ENCODE peak calls at places on chromosomes 4 and X, in ten cellular contexts. One of them, this sample, is unnamed.

GRCh38 chrX:124507276-124507675 is 160.9 kb downstream of the SH2D1A start:
- DNase-seq in cardiac muscle cell: no peak
- DNase-seq in pancreas: no peak
- DNase-seq in thoracic aorta: no peak
- DNase-seq in suprapubic skin: no peak
- DNase-seq in CD4-positive, CD25-positive, alpha-beta regulatory T cell: no peak
- DNase-seq in body of pancreas: no peak
- DNase-seq in naive thymus-derived CD4-positive, alpha-beta T cell: no peak
- DNase-seq in endothelial cell of umbilical vein: no peak
- DNase-seq in right atrium auricular region: no peak
- DNase-seq in this sample: no peak

GRCh38 chrX:2707334-2707760 is 16.3 kb downstream of the CD99 start:
- DNase-seq in cardiac muscle cell: no peak
- DNase-seq in pancreas: peak; percentile 27
- DNase-seq in thoracic aorta: peak; percentile 33
- DNase-seq in suprapubic skin: peak; percentile 91
- DNase-seq in CD4-positive, CD25-positive, alpha-beta regulatory T cell: peak; percentile 69
- DNase-seq in body of pancreas: peak; percentile 75
- DNase-seq in naive thymus-derived CD4-positive, alpha-beta T cell: no peak
- DNase-seq in endothelial cell of umbilical vein: peak; percentile 60
- DNase-seq in right atrium auricular region: peak; percentile 77
- DNase-seq in this sample: peak; percentile 95

GRCh38 chrX:71941145-71941544 is 30.5 kb downstream of the NHSL2 start:
- DNase-seq in cardiac muscle cell: no peak
- DNase-seq in pancreas: no peak
- DNase-seq in thoracic aorta: no peak
- DNase-seq in suprapubic skin: no peak
- DNase-seq in CD4-positive, CD25-positive, alpha-beta regulatory T cell: no peak
- DNase-seq in body of pancreas: no peak
- DNase-seq in naive thymus-derived CD4-positive, alpha-beta T cell: no peak
- DNase-seq in endothelial cell of umbilical vein: no peak
- DNase-seq in right atrium auricular region: no peak
- DNase-seq in this sample: no peak

GRCh38 chrX:37425370-37425769 is 76.2 kb downstream of the PRRG1 start:
- DNase-seq in cardiac muscle cell: peak; percentile 7
- DNase-seq in pancreas: no peak
- DNase-seq in thoracic aorta: no peak
- DNase-seq in suprapubic skin: no peak
- DNase-seq in CD4-positive, CD25-positive, alpha-beta regulatory T cell: no peak
- DNase-seq in body of pancreas: no peak
- DNase-seq in naive thymus-derived CD4-positive, alpha-beta T cell: no peak
- DNase-seq in endothelial cell of umbilical vein: no peak
- DNase-seq in right atrium auricular region: no peak
- DNase-seq in this sample: no peak

GRCh38 chrX:41384041-41384705 is 50.2 kb downstream of the DDX3X start:
- DNase-seq in cardiac muscle cell: no peak
- DNase-seq in pancreas: peak; percentile 42
- DNase-seq in thoracic aorta: peak; percentile 2
- DNase-seq in suprapubic skin: peak; percentile 76
- DNase-seq in CD4-positive, CD25-positive, alpha-beta regulatory T cell: peak; percentile 87
- DNase-seq in body of pancreas: peak; percentile 78
- DNase-seq in naive thymus-derived CD4-positive, alpha-beta T cell: peak; percentile 11
- DNase-seq in endothelial cell of umbilical vein: no peak
- DNase-seq in right atrium auricular region: peak; percentile 82
- DNase-seq in this sample: no peak

GRCh38 chr4:93994175-93994994 is 165.8 kb downstream of the ATOH1 start:
- DNase-seq in cardiac muscle cell: no peak
- DNase-seq in pancreas: no peak
- DNase-seq in thoracic aorta: no peak
- DNase-seq in suprapubic skin: no peak
- DNase-seq in CD4-positive, CD25-positive, alpha-beta regulatory T cell: no peak
- DNase-seq in body of pancreas: no peak
- DNase-seq in naive thymus-derived CD4-positive, alpha-beta T cell: no peak
- DNase-seq in endothelial cell of umbilical vein: no peak
- DNase-seq in right atrium auricular region: no peak
- DNase-seq in this sample: no peak

GRCh38 chr4:6368601-6369000 is 99.0 kb downstream of the WFS1 start:
- DNase-seq in cardiac muscle cell: no peak
- DNase-seq in pancreas: no peak
- DNase-seq in thoracic aorta: no peak
- DNase-seq in suprapubic skin: no peak
- DNase-seq in CD4-positive, CD25-positive, alpha-beta regulatory T cell: no peak
- DNase-seq in body of pancreas: no peak
- DNase-seq in naive thymus-derived CD4-positive, alpha-beta T cell: no peak
- DNase-seq in endothelial cell of umbilical vein: no peak
- DNase-seq in right atrium auricular region: no peak
- DNase-seq in this sample: no peak

GRCh38 chrX:111375747-111376146 is 36.2 kb downstream of the DCX start:
- DNase-seq in cardiac muscle cell: peak; percentile 71
- DNase-seq in pancreas: no peak
- DNase-seq in thoracic aorta: no peak
- DNase-seq in suprapubic skin: no peak
- DNase-seq in CD4-positive, CD25-positive, alpha-beta regulatory T cell: no peak
- DNase-seq in body of pancreas: no peak
- DNase-seq in naive thymus-derived CD4-positive, alpha-beta T cell: no peak
- DNase-seq in endothelial cell of umbilical vein: no peak
- DNase-seq in right atrium auricular region: no peak
- DNase-seq in this sample: no peak

GRCh38 chrX:111402378-111402777 is 9.6 kb downstream of the DCX start:
- DNase-seq in cardiac muscle cell: no peak
- DNase-seq in pancreas: no peak
- DNase-seq in thoracic aorta: no peak
- DNase-seq in suprapubic skin: no peak
- DNase-seq in CD4-positive, CD25-positive, alpha-beta regulatory T cell: no peak
- DNase-seq in body of pancreas: no peak
- DNase-seq in naive thymus-derived CD4-positive, alpha-beta T cell: no peak
- DNase-seq in endothelial cell of umbilical vein: no peak
- DNase-seq in right atrium auricular region: no peak
- DNase-seq in this sample: no peak

GRCh38 chr4:130808492-130808891 is 1712.5 kb downstream of the C4orf33 start:
- DNase-seq in cardiac muscle cell: peak; percentile 3
- DNase-seq in pancreas: no peak
- DNase-seq in thoracic aorta: no peak
- DNase-seq in suprapubic skin: no peak
- DNase-seq in CD4-positive, CD25-positive, alpha-beta regulatory T cell: no peak
- DNase-seq in body of pancreas: no peak
- DNase-seq in naive thymus-derived CD4-positive, alpha-beta T cell: no peak
- DNase-seq in endothelial cell of umbilical vein: peak; percentile 41
- DNase-seq in right atrium auricular region: no peak
- DNase-seq in this sample: no peak

GRCh38 chr4:100206850-100207249 is 16.6 kb upstream of the DDIT4L start:
- DNase-seq in cardiac muscle cell: no peak
- DNase-seq in pancreas: no peak
- DNase-seq in thoracic aorta: no peak
- DNase-seq in suprapubic skin: no peak
- DNase-seq in CD4-positive, CD25-positive, alpha-beta regulatory T cell: no peak
- DNase-seq in body of pancreas: no peak
- DNase-seq in naive thymus-derived CD4-positive, alpha-beta T cell: no peak
- DNase-seq in endothelial cell of umbilical vein: no peak
- DNase-seq in right atrium auricular region: no peak
- DNase-seq in this sample: no peak

GRCh38 chrX:48492293-48492910 is 16.4 kb upstream of the PORCN start:
- DNase-seq in cardiac muscle cell: no peak
- DNase-seq in pancreas: no peak
- DNase-seq in thoracic aorta: no peak
- DNase-seq in suprapubic skin: no peak
- DNase-seq in CD4-positive, CD25-positive, alpha-beta regulatory T cell: no peak
- DNase-seq in body of pancreas: no peak
- DNase-seq in naive thymus-derived CD4-positive, alpha-beta T cell: no peak
- DNase-seq in endothelial cell of umbilical vein: no peak
- DNase-seq in right atrium auricular region: no peak
- DNase-seq in this sample: no peak

GRCh38 chr4:80134936-80135701 is 62.1 kb upstream of the ANTXR2 start:
- DNase-seq in cardiac muscle cell: peak; percentile 60
- DNase-seq in pancreas: no peak
- DNase-seq in thoracic aorta: no peak
- DNase-seq in suprapubic skin: no peak
- DNase-seq in CD4-positive, CD25-positive, alpha-beta regulatory T cell: no peak
- DNase-seq in body of pancreas: no peak
- DNase-seq in naive thymus-derived CD4-positive, alpha-beta T cell: no peak
- DNase-seq in endothelial cell of umbilical vein: peak; percentile 29
- DNase-seq in right atrium auricular region: no peak
- DNase-seq in this sample: no peak

GRCh38 chrX:18210470-18210869 is 10.2 kb downstream of the BEND2 start:
- DNase-seq in cardiac muscle cell: peak; percentile 5
- DNase-seq in pancreas: no peak
- DNase-seq in thoracic aorta: no peak
- DNase-seq in suprapubic skin: no peak
- DNase-seq in CD4-positive, CD25-positive, alpha-beta regulatory T cell: no peak
- DNase-seq in body of pancreas: no peak
- DNase-seq in naive thymus-derived CD4-positive, alpha-beta T cell: peak; percentile 7
- DNase-seq in endothelial cell of umbilical vein: no peak
- DNase-seq in right atrium auricular region: no peak
- DNase-seq in this sample: no peak

GRCh38 chr4:89438102-89438831 is 130.7 kb upstream of the GPRIN3 start:
- DNase-seq in cardiac muscle cell: peak; percentile 58
- DNase-seq in pancreas: peak; percentile 13
- DNase-seq in thoracic aorta: no peak
- DNase-seq in suprapubic skin: no peak
- DNase-seq in CD4-positive, CD25-positive, alpha-beta regulatory T cell: peak; percentile 70
- DNase-seq in body of pancreas: peak; percentile 62
- DNase-seq in naive thymus-derived CD4-positive, alpha-beta T cell: peak; percentile 48
- DNase-seq in endothelial cell of umbilical vein: peak; percentile 42
- DNase-seq in right atrium auricular region: peak; percentile 59
- DNase-seq in this sample: no peak

GRCh38 chrX:150566734-150567182 is 1.7 kb upstream of the MTM1 start:
- DNase-seq in cardiac muscle cell: no peak
- DNase-seq in pancreas: no peak
- DNase-seq in thoracic aorta: no peak
- DNase-seq in suprapubic skin: no peak
- DNase-seq in CD4-positive, CD25-positive, alpha-beta regulatory T cell: no peak
- DNase-seq in body of pancreas: no peak
- DNase-seq in naive thymus-derived CD4-positive, alpha-beta T cell: no peak
- DNase-seq in endothelial cell of umbilical vein: no peak
- DNase-seq in right atrium auricular region: no peak
- DNase-seq in this sample: no peak

GRCh38 chrX:143683486-143683885 is 37.1 kb downstream of the SPANXN2 start:
- DNase-seq in cardiac muscle cell: no peak
- DNase-seq in pancreas: no peak
- DNase-seq in thoracic aorta: no peak
- DNase-seq in suprapubic skin: no peak
- DNase-seq in CD4-positive, CD25-positive, alpha-beta regulatory T cell: no peak
- DNase-seq in body of pancreas: no peak
- DNase-seq in naive thymus-derived CD4-positive, alpha-beta T cell: no peak
- DNase-seq in endothelial cell of umbilical vein: no peak
- DNase-seq in right atrium auricular region: no peak
- DNase-seq in this sample: no peak
- H3K9me3 ChIP-seq in cardiac muscle cell: no peaks in the 10 kb centered on the region
- H3K9me3 ChIP-seq in pancreas: no peaks in the 10 kb centered on the region
- H3K9me3 ChIP-seq in thoracic aorta: no peaks in the 10 kb centered on the region
- H3K9me3 ChIP-seq in suprapubic skin: no peaks in the 10 kb centered on the region
- H3K9me3 ChIP-seq in CD4-positive, CD25-positive, alpha-beta regulatory T cell: no peaks in the 10 kb centered on the region
- H3K9me3 ChIP-seq in body of pancreas: no peaks in the 10 kb centered on the region
- H3K9me3 ChIP-seq in naive thymus-derived CD4-positive, alpha-beta T cell: no peaks in the 10 kb centered on the region
- H3K9me3 ChIP-seq in endothelial cell of umbilical vein: no peaks in the 10 kb centered on the region
- H3K9me3 ChIP-seq in right atrium auricular region: no peaks in the 10 kb centered on the region
- H3K9me3 ChIP-seq in this sample: no peaks in the 10 kb centered on the region

DNA sequence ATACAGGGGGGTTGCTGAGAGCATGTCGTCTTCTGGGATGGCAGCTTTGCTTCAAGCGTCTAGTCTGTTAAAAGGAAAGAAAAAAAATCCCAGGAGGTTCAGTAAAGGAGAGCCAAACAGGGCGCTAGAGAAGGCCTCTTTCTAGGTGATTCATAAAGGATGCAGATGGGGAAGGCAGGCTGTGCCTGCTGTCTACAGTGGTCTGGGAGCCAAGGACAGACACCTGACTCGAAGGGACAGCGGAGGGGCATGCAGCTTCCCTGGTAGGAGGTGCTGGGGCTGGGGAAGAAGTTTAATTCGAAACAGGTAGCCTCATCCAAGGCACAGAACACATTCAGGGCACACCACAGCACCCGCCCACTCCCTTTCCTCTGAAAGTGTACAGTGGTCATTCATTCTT is 19.9 kb downstream of the BCOR start:
- DNase-seq in cardiac muscle cell: no peak
- DNase-seq in pancreas: no peak
- DNase-seq in thoracic aorta: no peak
- DNase-seq in suprapubic skin: no peak
- DNase-seq in CD4-positive, CD25-positive, alpha-beta regulatory T cell: no peak
- DNase-seq in body of pancreas: no peak
- DNase-seq in naive thymus-derived CD4-positive, alpha-beta T cell: no peak
- DNase-seq in endothelial cell of umbilical vein: no peak
- DNase-seq in right atrium auricular region: no peak
- DNase-seq in this sample: no peak
- H3K4me1 ChIP-seq in cardiac muscle cell: peaks cover 2% of the 10 kb centered on the region
- H3K4me1 ChIP-seq in pancreas: no peaks in the 10 kb centered on the region
- H3K4me1 ChIP-seq in thoracic aorta: peaks cover 7% of the 10 kb centered on the region
- H3K4me1 ChIP-seq in suprapubic skin: peaks cover 21% of the 10 kb centered on the region
- H3K4me1 ChIP-seq in CD4-positive, CD25-positive, alpha-beta regulatory T cell: peaks cover 4% of the 10 kb centered on the region
- H3K4me1 ChIP-seq in body of pancreas: peaks cover 25% of the 10 kb centered on the region
- H3K4me1 ChIP-seq in naive thymus-derived CD4-positive, alpha-beta T cell: peaks cover 5% of the 10 kb centered on the region
- H3K4me1 ChIP-seq in endothelial cell of umbilical vein: no peaks in the 10 kb centered on the region
- H3K4me1 ChIP-seq in right atrium auricular region: peaks cover 30% of the 10 kb centered on the region
- H3K4me1 ChIP-seq in this sample: peaks cover 22% of the 10 kb centered on the region

GRCh38 chrX:115913575-115913974 is 257.0 kb upstream of the AGTR2 start:
- DNase-seq in cardiac muscle cell: no peak
- DNase-seq in pancreas: no peak
- DNase-seq in thoracic aorta: no peak
- DNase-seq in suprapubic skin: no peak
- DNase-seq in CD4-positive, CD25-positive, alpha-beta regulatory T cell: no peak
- DNase-seq in body of pancreas: no peak
- DNase-seq in naive thymus-derived CD4-positive, alpha-beta T cell: no peak
- DNase-seq in endothelial cell of umbilical vein: no peak
- DNase-seq in right atrium auricular region: no peak
- DNase-seq in this sample: no peak
- H3K9me3 ChIP-seq in cardiac muscle cell: no peaks in the 10 kb centered on the region
- H3K9me3 ChIP-seq in pancreas: no peaks in the 10 kb centered on the region
- H3K9me3 ChIP-seq in thoracic aorta: no peaks in the 10 kb centered on the region
- H3K9me3 ChIP-seq in suprapubic skin: no peaks in the 10 kb centered on the region
- H3K9me3 ChIP-seq in CD4-positive, CD25-positive, alpha-beta regulatory T cell: no peaks in the 10 kb centered on the region
- H3K9me3 ChIP-seq in body of pancreas: no peaks in the 10 kb centered on the region
- H3K9me3 ChIP-seq in naive thymus-derived CD4-positive, alpha-beta T cell: no peaks in the 10 kb centered on the region
- H3K9me3 ChIP-seq in endothelial cell of umbilical vein: no peaks in the 10 kb centered on the region
- H3K9me3 ChIP-seq in right atrium auricular region: peaks cover 4% of the 10 kb centered on the region
- H3K9me3 ChIP-seq in this sample: peaks cover 7% of the 10 kb centered on the region

GRCh38 chr4:127846765-127847164 is 33.9 kb upstream of the PLK4 start:
- DNase-seq in cardiac muscle cell: no peak
- DNase-seq in pancreas: no peak
- DNase-seq in thoracic aorta: no peak
- DNase-seq in suprapubic skin: no peak
- DNase-seq in CD4-positive, CD25-positive, alpha-beta regulatory T cell: no peak
- DNase-seq in body of pancreas: no peak
- DNase-seq in naive thymus-derived CD4-positive, alpha-beta T cell: no peak
- DNase-seq in endothelial cell of umbilical vein: no peak
- DNase-seq in right atrium auricular region: no peak
- DNase-seq in this sample: no peak
- H3K4me1 ChIP-seq in cardiac muscle cell: no peaks in the 10 kb centered on the region
- H3K4me1 ChIP-seq in pancreas: no peaks in the 10 kb centered on the region
- H3K4me1 ChIP-seq in thoracic aorta: no peaks in the 10 kb centered on the region
- H3K4me1 ChIP-seq in suprapubic skin: no peaks in the 10 kb centered on the region
- H3K4me1 ChIP-seq in CD4-positive, CD25-positive, alpha-beta regulatory T cell: no peaks in the 10 kb centered on the region
- H3K4me1 ChIP-seq in body of pancreas: no peaks in the 10 kb centered on the region
- H3K4me1 ChIP-seq in naive thymus-derived CD4-positive, alpha-beta T cell: no peaks in the 10 kb centered on the region
- H3K4me1 ChIP-seq in endothelial cell of umbilical vein: no peaks in the 10 kb centered on the region
- H3K4me1 ChIP-seq in right atrium auricular region: no peaks in the 10 kb centered on the region
- H3K4me1 ChIP-seq in this sample: no peaks in the 10 kb centered on the region

This sample was measured in esophagus muscularis mucosa.